ENCODE peak calls at places on chromosomes 16 and 17, in ten cellular contexts. S is mammary epithelial cell; N is activated T-helper 1 cell treated with Interleukin-2 at 50 U/mL for 16 hours; L is CD4-positive, alpha-beta T cell; V is kidney tubule cell; J is stimulated activated CD4-positive, alpha-beta T cell treated with anti-CD3 and anti-CD28 coated beads, Interleukin-4, amount 100 ng/mL, for 24 hours; Y is astrocyte of the hippocampus; Q is NCI-H1092; W is AG08396; T is left colon. P is an unnamed sample.

GRCh38 chr17:40312131-40312731 is 3.3 kb downstream of the RARA start:
- DNase-seq in L (no peak), T (peak; percentile 38), Q (no peak), N (no peak), Y (no peak), S (peak; percentile 56), V (peak; percentile 76), J (no peak), W (peak; percentile 6), P (peak; percentile 77)

GRCh38 chr16:67666538-67667433 is at the start of the genes C16orf86 and ENKD1:
- DNase-seq in Y (peak; percentile 88), S (peak; percentile 33), N (peak; percentile 73), L (peak; percentile 77), J (peak; percentile 81), T (peak; percentile 84), Q (peak; percentile 78), V (peak; percentile 81), W (peak; percentile 91), P (peak; percentile 79)

GRCh38 chr16:57770361-57770760 is 31.9 kb downstream of the KIFC3 start:
- DNase-seq in T (no peak), W (no peak), V (no peak), L (no peak), Y (no peak), S (no peak), N (no peak), Q (no peak), J (no peak), P (no peak)

GRCh38 chr17:37299257-37299985 is 76.4 kb upstream of the C17orf78 start:
- DNase-seq in Q (no peak), J (no peak), S (no peak), T (no peak), L (no peak), N (no peak), W (no peak), Y (peak; percentile 54), V (no peak), P (no peak)

GRCh38 chr16:16158082-16158658 is 65.1 kb downstream of the ABCC6 start:
- DNase-seq in J (no peak), Q (no peak), T (no peak), N (no peak), Y (no peak), S (no peak), L (no peak), V (no peak), W (no peak), P (no peak)

GRCh38 chr17:6239237-6239798 is 169.1 kb downstream of the WSCD1 start:
- DNase-seq in J (no peak), S (peak; percentile 63), Q (no peak), T (no peak), L (no peak), N (no peak), W (no peak), Y (peak; percentile 32), V (peak; percentile 65), P (no peak)

GRCh38 chr17:43418441-43419374 is 19.9 kb downstream of the ARL4D start:
- DNase-seq in Y (peak; percentile 90), V (peak; percentile 82), S (peak; percentile 95), W (peak; percentile 81), L (no peak), N (no peak), T (peak; percentile 53), Q (peak; percentile 48), J (no peak), P (peak; percentile 94)

GRCh38 chr16:89956511-89957213 is 8.1 kb downstream of the DEF8 start:
- DNase-seq in N (no peak), Y (no peak), Q (no peak), J (no peak), V (no peak), T (no peak), W (no peak), L (no peak), S (no peak), P (no peak)

GRCh38 chr17:10879110-10879509 is 41.2 kb upstream of the PIRT start:
- DNase-seq in W (no peak), Y (peak; percentile 16), V (peak; percentile 37), S (no peak), T (peak; percentile 46), N (no peak), L (no peak), J (no peak), Q (no peak), P (no peak)

GRCh38 chr16:50480206-50480605 is 68.0 kb upstream of the NKD1 start:
- DNase-seq in T (no peak), N (no peak), J (no peak), V (no peak), S (no peak), W (no peak), Y (peak; percentile 31), L (no peak), Q (no peak), P (no peak)

GRCh38 chr17:47864791-47865216 is 13.8 kb upstream of the SP6 start:
- DNase-seq in W (no peak), T (no peak), V (peak; percentile 22), J (peak; percentile 17), Y (no peak), Q (no peak), N (no peak), S (peak; percentile 86), L (no peak), P (peak; percentile 80)

GRCh38 chr17:44990994-44991393 is 22.9 kb upstream of the C1QL1 start:
- DNase-seq in S (no peak), Y (no peak), L (no peak), W (no peak), V (no peak), N (no peak), J (no peak), T (no peak), Q (no peak), P (no peak)